ENCODE peak calls at places on chromosome 16, in seven cellular contexts. N, U, P, Y, A, L and O are unnamed samples.
A peak's percentile ranks its signal among the peaks of the same experiment; 100 is the strongest.

GRCh38 chr16:81376880-81377279 is 62.1 kb downstream of the GAN start:
- DNase-seq in L (no peak), A (no peak), P (no peak), N (no peak), U (no peak), Y (no peak), O (no peak)

GRCh38 chr16:88839026-88839529 is 17.7 kb downstream of the GALNS start:
- DNase-seq in N (no peak), Y (no peak), U (no peak), L (no peak), A (no peak), P (no peak), O (no peak)

GRCh38 chr16:8565498-8565897 is 24.8 kb downstream of the TMEM114 start:
- DNase-seq in N (no peak), U (no peak), Y (no peak), P (no peak), A (peak; percentile 33), L (no peak), O (no peak)

GRCh38 chr16:21619765-21620462 is 20.5 kb downstream of the METTL9 start:
- DNase-seq in L (no peak), N (no peak), P (no peak), U (no peak), Y (no peak), A (no peak), O (no peak)

GRCh38 chr16:27723711-27724490 is 174.0 kb downstream of the KATNIP start:
- DNase-seq in A (no peak), L (no peak), Y (no peak), N (no peak), U (no peak), P (no peak), O (no peak)

GRCh38 chr16:65023802-65024201 is 98.1 kb downstream of the CDH11 start:
- DNase-seq in Y (no peak), A (no peak), U (no peak), P (no peak), L (no peak), N (no peak), O (no peak)

GRCh38 chr16:55809386-55809785 is 23.5 kb downstream of the CES1 start:
- DNase-seq in Y (no peak), P (no peak), L (no peak), A (no peak), U (no peak), N (no peak), O (no peak)

GRCh38 chr16:88754912-88755744 is 29.9 kb downstream of the PIEZO1 start:
- DNase-seq in P (no peak), Y (no peak), N (no peak), L (no peak), U (no peak), A (peak; percentile 56), O (no peak)

GRCh38 chr16:72783716-72784320 is 264.1 kb downstream of the ZFHX3 start:
- DNase-seq in A (no peak), L (no peak), U (no peak), Y (peak; percentile 70), P (no peak), N (no peak), O (no peak)

GRCh38 chr16:65774350-65774749 is 592.1 kb upstream of the CDH5 start:
- DNase-seq in P (no peak), U (no peak), Y (no peak), N (no peak), L (no peak), A (no peak), O (no peak)

GRCh38 chr16:67993207-67994036 is 5.9 kb downstream of the DPEP2 start:
- DNase-seq in U (peak; percentile 20), L (peak; percentile 82), Y (peak; percentile 35), P (peak; percentile 79), A (peak; percentile 82), N (peak; percentile 84), O (peak; percentile 92)

GRCh38 chr16:69115361-69115760 is 9.9 kb downstream of the HAS3 start:
- DNase-seq in A (no peak), P (no peak), Y (no peak), L (no peak), N (no peak), U (no peak), O (no peak)

GRCh38 chr16:81442909-81443687 is 1.5 kb upstream of the CMIP start:
- DNase-seq in Y (no peak), P (no peak), A (no peak), U (no peak), L (no peak), N (no peak), O (no peak)

GRCh38 chr16:27717726-27718125 is 167.8 kb downstream of the KATNIP start:
- DNase-seq in P (no peak), A (peak; percentile 19), U (no peak), N (no peak), L (no peak), Y (no peak), O (no peak)

GRCh38 chr16:56870271-56870888 is 5.4 kb downstream of the SLC12A3 start:
- DNase-seq in A (no peak), U (no peak), L (no peak), Y (no peak), N (no peak), P (no peak), O (no peak)

GRCh38 chr16:77775911-77776909 is 12.2 kb upstream of the VAT1L start:
- DNase-seq in Y (peak; percentile 45), P (no peak), A (no peak), L (no peak), U (no peak), N (no peak), O (no peak)

GRCh38 chr16:27448531-27449433 is 46.8 kb downstream of the IL21R start:
- DNase-seq in U (no peak), A (no peak), L (no peak), Y (no peak), N (no peak), P (no peak), O (no peak)

GRCh38 chr16:85465328-85466307 is 147.5 kb upstream of the GSE1 start:
- DNase-seq in P (no peak), N (no peak), L (no peak), Y (no peak), U (no peak), A (peak; percentile 30), O (no peak)

GRCh38 chr16:89489731-89490385 is 503 bp downstream of the ANKRD11 start:
- DNase-seq in P (no peak), U (no peak), N (no peak), Y (no peak), L (no peak), A (no peak), O (peak; percentile 52)

GRCh38 chr16:82384017-82384416 is 214.0 kb upstream of the MPHOSPH6 start:
- DNase-seq in U (no peak), P (no peak), N (no peak), A (no peak), Y (no peak), L (no peak), O (no peak)

GRCh38 chr16:58426095-58426494 is 33.8 kb downstream of the GINS3 start:
- DNase-seq in Y (no peak), L (no peak), A (no peak), N (peak; percentile 68), U (no peak), P (peak; percentile 42), O (no peak)

DNA sequence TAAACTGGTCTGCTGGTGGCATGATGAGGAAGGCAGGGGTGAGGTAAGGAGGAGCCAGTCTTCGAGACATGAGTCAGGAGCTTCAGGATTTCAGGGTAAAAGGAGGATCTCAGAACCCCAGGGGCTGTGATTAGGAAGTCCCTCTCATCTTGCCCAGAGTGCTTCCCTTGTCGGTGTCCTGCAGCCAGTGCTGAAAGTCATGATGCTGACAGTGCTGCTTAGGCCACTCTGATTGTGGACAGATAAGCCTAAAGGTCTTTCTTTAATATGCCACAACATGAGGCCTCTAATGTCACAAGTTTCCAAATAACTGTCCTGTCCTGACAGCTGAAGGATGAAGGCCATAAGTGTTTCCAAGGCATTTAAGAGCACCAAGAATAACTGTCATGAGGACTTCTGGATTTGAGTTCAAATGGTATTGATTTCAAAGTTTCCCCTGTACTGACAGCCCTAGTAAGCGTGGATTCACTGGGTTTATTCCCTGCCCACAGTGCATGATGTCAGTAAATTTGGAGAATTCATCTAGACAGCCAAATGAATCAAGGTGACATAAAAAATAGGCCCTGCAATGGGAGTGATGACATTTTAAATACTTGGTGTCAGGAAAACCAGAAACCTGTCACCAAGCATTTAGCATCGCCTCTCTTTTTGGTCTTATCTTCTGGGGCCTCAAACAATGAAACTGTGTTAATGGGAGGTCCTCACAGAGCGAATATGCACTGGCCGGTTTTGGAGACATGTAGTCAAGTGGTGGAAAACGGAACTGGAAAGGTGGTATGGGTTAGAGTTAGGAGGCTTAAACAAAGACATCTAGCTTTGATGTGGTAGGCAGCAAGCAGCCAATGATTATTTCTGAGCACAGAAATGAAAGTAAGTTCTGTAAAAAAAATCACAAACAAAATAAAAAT is 29.2 kb downstream of the COG4 start:
- DNase-seq in L (no peak), A (no peak), N (no peak), P (peak; percentile 36), U (no peak), Y (no peak), O (no peak)
- H3K4me3 ChIP-seq in L (no peak overlapping the region), A (no peak overlapping the region), N (no peak overlapping the region), P (no peak overlapping the region), U (no peak overlapping the region), Y (no peak overlapping the region), O (no peak overlapping the region)

DNA sequence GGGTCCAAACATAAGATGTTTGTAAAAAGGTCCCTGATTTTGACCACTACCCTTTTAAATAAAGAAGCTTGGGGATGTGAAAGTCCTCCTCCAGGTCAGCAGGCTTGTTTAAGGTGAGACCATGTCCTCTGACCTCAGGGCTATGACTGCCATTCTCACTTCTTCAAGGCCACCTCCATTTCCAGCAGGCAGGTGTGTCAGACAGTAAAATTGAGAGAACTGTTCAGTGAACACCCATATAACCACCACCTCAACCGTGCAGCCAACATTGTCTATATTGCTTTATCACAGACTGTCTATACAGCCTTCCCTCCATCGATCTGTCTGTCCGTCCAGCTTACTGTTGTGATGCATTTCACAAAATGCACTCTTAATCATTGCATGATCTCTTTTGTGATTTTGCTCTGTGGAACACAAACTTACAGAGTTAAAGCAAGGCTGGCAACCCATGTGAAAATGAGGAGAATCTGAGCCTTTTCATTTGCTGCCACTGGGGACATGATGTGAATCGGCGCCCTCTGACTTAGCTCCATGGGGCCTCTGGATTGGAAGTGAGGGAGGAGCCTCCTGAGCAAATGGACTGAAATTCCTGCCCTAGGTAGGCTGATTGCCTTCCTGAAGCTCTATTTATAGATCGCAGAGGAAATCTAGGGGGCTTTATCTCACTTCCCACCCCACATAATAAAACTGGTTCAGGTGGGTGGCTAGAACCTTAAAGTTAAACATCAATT is 53.8 kb downstream of the ZNRF1 start:
- DNase-seq in A (peak; percentile 21), P (no peak), N (no peak), L (no peak), Y (no peak), U (no peak), O (no peak)
- H3K27ac ChIP-seq in A (no peak overlapping the region), P (no peak overlapping the region), N (no peak overlapping the region), L (no peak overlapping the region), Y (no peak overlapping the region), U (no peak overlapping the region), O (no peak overlapping the region)

DNA sequence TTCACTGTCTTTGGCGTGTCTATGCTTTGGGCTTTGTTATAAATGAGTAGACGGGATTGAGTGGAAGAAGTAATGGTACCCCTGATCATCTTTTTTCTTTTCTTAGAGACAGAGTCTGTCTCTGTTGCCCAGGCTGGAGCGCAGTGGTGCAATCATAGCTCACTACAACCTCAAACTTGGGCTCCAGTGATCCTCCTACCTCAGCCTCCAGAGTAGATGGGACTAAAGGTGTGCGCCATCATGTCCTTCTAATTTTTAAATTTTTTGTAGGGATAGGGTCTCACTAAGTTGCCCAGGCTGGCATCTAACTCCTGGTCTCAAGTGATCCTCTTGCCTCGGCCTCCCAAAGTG is 14.9 kb upstream of the GPRC5B start:
- DNase-seq in L (no peak), A (no peak), U (no peak), P (no peak), N (no peak), Y (no peak), O (no peak)
- TF ChIP-seq CTCF in L (no peak), A (no peak), U (no peak), P (no peak), N (no peak), Y (no peak), O (no peak)

GRCh38 chr16:2778692-2778958 is 1.5 kb upstream of the ELOB start:
- DNase-seq in L (no peak), Y (no peak), P (no peak), A (no peak), N (no peak), U (no peak), O (no peak)
- H3K4me3 ChIP-seq in L (no peak overlapping the region), Y (no peak overlapping the region), P (no peak overlapping the region), A (peak overlapping the region; percentile 92), N (peak overlapping the region; percentile 77), U (peak overlapping the region; percentile 92), O (peak overlapping the region; percentile 96)